ENCODE peak calls at places on chromosomes 13 and 19, in four cellular contexts. One of them, this sample, is unnamed.

GRCh38 chr19:30339624-30340525 is 32.3 kb upstream of the ZNF536 start:
- DNase-seq in stimulated activated naive CD8-positive, alpha-beta T cell treated with anti-CD3 and anti-CD28 coated beads, Interleukin-15, Interleukin-2, amounts not matched to agents 100 U/mL and 50 U/mL, for 24 hours: no peak
- DNase-seq in kidney glomerular epithelial cell: no peak
- DNase-seq in PC-3: no peak
- DNase-seq in this sample: no peak

GRCh38 chr13:113208424-113209335 is at the start of gene PCID2:
- DNase-seq in stimulated activated naive CD8-positive, alpha-beta T cell treated with anti-CD3 and anti-CD28 coated beads, Interleukin-15, Interleukin-2, amounts not matched to agents 100 U/mL and 50 U/mL, for 24 hours: peak; percentile 91
- DNase-seq in kidney glomerular epithelial cell: peak; percentile 75
- DNase-seq in PC-3: peak; percentile 86
- DNase-seq in this sample: peak; percentile 92

GRCh38 chr19:27736225-27736624 is 1476.7 kb downstream of the UQCRFS1 start:
- DNase-seq in stimulated activated naive CD8-positive, alpha-beta T cell treated with anti-CD3 and anti-CD28 coated beads, Interleukin-15, Interleukin-2, amounts not matched to agents 100 U/mL and 50 U/mL, for 24 hours: no peak
- DNase-seq in kidney glomerular epithelial cell: no peak
- DNase-seq in PC-3: no peak
- DNase-seq in this sample: no peak

GRCh38 chr19:20315543-20315942 is 148.5 kb downstream of the ZNF486 start:
- DNase-seq in stimulated activated naive CD8-positive, alpha-beta T cell treated with anti-CD3 and anti-CD28 coated beads, Interleukin-15, Interleukin-2, amounts not matched to agents 100 U/mL and 50 U/mL, for 24 hours: no peak
- DNase-seq in kidney glomerular epithelial cell: no peak
- DNase-seq in PC-3: no peak
- DNase-seq in this sample: peak; percentile 82

GRCh38 chr13:31556376-31556775 is 182.9 kb upstream of the RXFP2 start:
- DNase-seq in stimulated activated naive CD8-positive, alpha-beta T cell treated with anti-CD3 and anti-CD28 coated beads, Interleukin-15, Interleukin-2, amounts not matched to agents 100 U/mL and 50 U/mL, for 24 hours: no peak
- DNase-seq in kidney glomerular epithelial cell: no peak
- DNase-seq in PC-3: no peak
- DNase-seq in this sample: no peak

GRCh38 chr19:17775991-17776803 is 18.7 kb upstream of the B3GNT3 start:
- DNase-seq in stimulated activated naive CD8-positive, alpha-beta T cell treated with anti-CD3 and anti-CD28 coated beads, Interleukin-15, Interleukin-2, amounts not matched to agents 100 U/mL and 50 U/mL, for 24 hours: peak; percentile 44
- DNase-seq in kidney glomerular epithelial cell: no peak
- DNase-seq in PC-3: peak; percentile 37
- DNase-seq in this sample: no peak

GRCh38 chr13:41457589-41458186 is 338 bp downstream of the RGCC start:
- DNase-seq in stimulated activated naive CD8-positive, alpha-beta T cell treated with anti-CD3 and anti-CD28 coated beads, Interleukin-15, Interleukin-2, amounts not matched to agents 100 U/mL and 50 U/mL, for 24 hours: peak; percentile 58
- DNase-seq in kidney glomerular epithelial cell: no peak
- DNase-seq in PC-3: no peak
- DNase-seq in this sample: peak; percentile 46

GRCh38 chr19:48635966-48636858 is 967 bp downstream of the DBP start:
- DNase-seq in stimulated activated naive CD8-positive, alpha-beta T cell treated with anti-CD3 and anti-CD28 coated beads, Interleukin-15, Interleukin-2, amounts not matched to agents 100 U/mL and 50 U/mL, for 24 hours: peak; percentile 45
- DNase-seq in kidney glomerular epithelial cell: no peak
- DNase-seq in PC-3: no peak
- DNase-seq in this sample: peak; percentile 37

GRCh38 chr19:38283261-38283660 is 18.9 kb downstream of the SPINT2 start:
- DNase-seq in stimulated activated naive CD8-positive, alpha-beta T cell treated with anti-CD3 and anti-CD28 coated beads, Interleukin-15, Interleukin-2, amounts not matched to agents 100 U/mL and 50 U/mL, for 24 hours: no peak
- DNase-seq in kidney glomerular epithelial cell: no peak
- DNase-seq in PC-3: no peak
- DNase-seq in this sample: no peak